ENCODE peak calls at places on chromosomes 5 and 9, in five cellular contexts. N, O, V, U and Q are unnamed samples.
A peak's percentile ranks its signal among the peaks of the same experiment; 100 is the strongest.

GRCh38 chr9:86783884-86784283 is 163.4 kb downstream of the GAS1 start:
- DNase-seq in N (no peak), O (no peak), V (no peak), U (no peak), Q (no peak)

GRCh38 chr9:96485280-96485679 is 35.3 kb downstream of the HABP4 start:
- DNase-seq in N (no peak), O (no peak), V (no peak), U (no peak), Q (no peak)

GRCh38 chr9:135939351-135940265 is 21.6 kb downstream of the UBAC1 start:
- DNase-seq in N (peak; percentile 81), O (no peak), V (no peak), U (no peak), Q (no peak)

GRCh38 chr9:94894111-94894699 is 167.7 kb downstream of the AOPEP start:
- DNase-seq in N (no peak), O (no peak), V (no peak), U (no peak), Q (no peak)

GRCh38 chr5:4142842-4143241 is 547.2 kb downstream of the IRX1 start:
- DNase-seq in N (no peak), O (no peak), V (no peak), U (no peak), Q (no peak)

GRCh38 chr9:18256574-18256973 is 217.4 kb upstream of the ADAMTSL1 start:
- DNase-seq in N (no peak), O (no peak), V (no peak), U (no peak), Q (no peak)

GRCh38 chr5:132840896-132841818 is 10.7 kb upstream of the SHROOM1 start:
- DNase-seq in N (no peak), O (peak; percentile 71), V (no peak), U (no peak), Q (no peak)

GRCh38 chr5:55864606-55865541 is 13.7 kb downstream of the IL31RA start:
- DNase-seq in N (no peak), O (no peak), V (no peak), U (no peak), Q (no peak)

GRCh38 chr5:140633081-140633471 is at the start of gene CD14:
- DNase-seq in N (no peak), O (peak; percentile 74), V (no peak), U (no peak), Q (peak; percentile 71)

GRCh38 chr5:162529886-162530285 is 462.3 kb downstream of the GABRG2 start:
- DNase-seq in N (no peak), O (no peak), V (no peak), U (no peak), Q (no peak)

GRCh38 chr5:138833095-138833494 is 42.0 kb downstream of the LRRTM2 start:
- DNase-seq in N (no peak), O (no peak), V (no peak), U (no peak), Q (no peak)

GRCh38 chr9:127308559-127309429 is 44.2 kb downstream of the GARNL3 start:
- DNase-seq in N (no peak), O (no peak), V (no peak), U (no peak), Q (no peak)

GRCh38 chr5:133467712-133468463 is 144.5 kb downstream of the FSTL4 start:
- DNase-seq in N (no peak), O (no peak), V (no peak), U (no peak), Q (no peak)

GRCh38 chr5:61811052-61811451 is 479.0 kb downstream of the ZSWIM6 start:
- DNase-seq in N (no peak), O (no peak), V (no peak), U (no peak), Q (no peak)

GRCh38 chr9:101509572-101509971 is 24.1 kb upstream of the RNF20 start:
- DNase-seq in N (no peak), O (no peak), V (no peak), U (no peak), Q (no peak)

GRCh38 chr5:132011561-132012384 is at the start of gene ACSL6:
- DNase-seq in N (peak; percentile 60), O (peak; percentile 61), V (no peak), U (no peak), Q (peak; percentile 29)

GRCh38 chr5:85760519-85760918 is 857.2 kb upstream of the COX7C start:
- DNase-seq in N (no peak), O (no peak), V (no peak), U (no peak), Q (no peak)

GRCh38 chr9:96176901-96177718 is 124.9 kb downstream of the HSD17B3 start:
- DNase-seq in N (no peak), O (no peak), V (no peak), U (no peak), Q (peak; percentile 71)

GRCh38 chr5:32261198-32261597 is 51.5 kb downstream of the MTMR12 start:
- DNase-seq in N (peak; percentile 37), O (no peak), V (peak; percentile 30), U (no peak), Q (no peak)